ENCODE peak calls at places on chromosomes 7 and 10, in four cellular contexts. X is HepG2, A is GM12878, Z is H1. N is an unnamed sample. For H3K36me3, the result is how much of the 10 kb centered on the place peaks cover.

GRCh38 chr10:118259288-118259906 is 82.7 kb downstream of the FAM204A start:
- DNase-seq in A (no peak), X (peak), Z (no peak), N (peak)

GRCh38 chr10:13994932-13995331 is 335.8 kb downstream of the FRMD4A start:
- DNase-seq in X (no peak), Z (no peak), A (no peak), N (no peak)

GRCh38 chr10:4650572-4650971 is 175.4 kb upstream of the AKR1E2 start:
- DNase-seq in X (no peak), Z (no peak), A (no peak), N (no peak)

GRCh38 chr10:22244001-22244400 is 26.2 kb upstream of the EBLN1 start:
- DNase-seq in A (no peak), X (no peak), Z (no peak), N (no peak)

GRCh38 chr7:95476904-95477594 is 8.7 kb upstream of the ASB4 start:
- DNase-seq in Z (no peak), X (peak), A (peak), N (peak)

GRCh38 chr10:19302117-19302516 is 253.5 kb downstream of the MALRD1 start:
- DNase-seq in X (no peak), Z (no peak), A (no peak), N (no peak)

GRCh38 chr7:46320956-46321355 is 399.9 kb upstream of the IGFBP3 start:
- DNase-seq in X (no peak), Z (no peak), A (no peak), N (no peak)

GRCh38 chr10:108556176-108556575 is 1367.1 kb downstream of the XPNPEP1 start:
- DNase-seq in A (no peak), Z (no peak), X (no peak), N (no peak)

GRCh38 chr7:124101173-124101768 is 68.4 kb upstream of the TMEM229A start:
- DNase-seq in X (peak), A (no peak), Z (no peak), N (peak)

GRCh38 chr10:14356921-14357320 is 26.2 kb upstream of the FRMD4A start:
- DNase-seq in A (no peak), Z (no peak), X (no peak), N (no peak)

GRCh38 chr7:15685358-15686181 is 913 bp downstream of the MEOX2 start:
- DNase-seq in A (no peak), Z (no peak), X (no peak), N (no peak)

GRCh38 chr7:90349305-90349704 is 2.8 kb downstream of the GTPBP10 start:
- DNase-seq in A (no peak), X (peak), Z (no peak), N (no peak)

GRCh38 chr10:24950439-24950838 is 2.0 kb downstream of the PRTFDC1 start:
- DNase-seq in A (no peak), Z (no peak), X (no peak), N (no peak)

GRCh38 chr7:155979566-155979965 is 167.3 kb upstream of the SHH start:
- DNase-seq in X (no peak), Z (no peak), A (no peak), N (no peak)

GRCh38 chr7:26397786-26398435 is 106.2 kb downstream of the SNX10 start:
- DNase-seq in A (no peak), X (no peak), Z (no peak), N (no peak)

GRCh38 chr10:46062735-46063428 is 16.8 kb upstream of the MSMB start:
- DNase-seq in A (no peak), Z (no peak), X (no peak), N (no peak)

GRCh38 chr7:91657386-91658120 is 222.9 kb downstream of the MTERF1 start:
- DNase-seq in A (no peak), X (no peak), Z (no peak), N (peak)

GRCh38 chr10:71246591-71247143 is 34.3 kb downstream of the UNC5B start:
- DNase-seq in A (no peak), Z (no peak), X (no peak), N (no peak)

GRCh38 chr7:133513608-133514007 is 260.7 kb downstream of the EXOC4 start:
- DNase-seq in A (no peak), Z (no peak), X (no peak), N (no peak)

GRCh38 chr7:126993626-126994213 is 259.0 kb downstream of the GRM8 start:
- DNase-seq in A (no peak), Z (no peak), X (no peak), N (no peak)

GRCh38 chr10:113335603-113336002 is 217.2 kb upstream of the HABP2 start:
- DNase-seq in X (no peak), A (no peak), Z (no peak), N (no peak)

GRCh38 chr7:22426463-22427121 is 69.6 kb upstream of the RAPGEF5 start:
- DNase-seq in A (no peak), Z (no peak), X (no peak), N (no peak)

GRCh38 chr10:121324678-121325213 is 273.5 kb downstream of the FGFR2 start:
- DNase-seq in X (peak), Z (no peak), A (no peak), N (no peak)

GRCh38 chr7:17095001-17095574 is 203.4 kb upstream of the AHR start:
- DNase-seq in Z (no peak), X (no peak), A (no peak), N (no peak)

DNA sequence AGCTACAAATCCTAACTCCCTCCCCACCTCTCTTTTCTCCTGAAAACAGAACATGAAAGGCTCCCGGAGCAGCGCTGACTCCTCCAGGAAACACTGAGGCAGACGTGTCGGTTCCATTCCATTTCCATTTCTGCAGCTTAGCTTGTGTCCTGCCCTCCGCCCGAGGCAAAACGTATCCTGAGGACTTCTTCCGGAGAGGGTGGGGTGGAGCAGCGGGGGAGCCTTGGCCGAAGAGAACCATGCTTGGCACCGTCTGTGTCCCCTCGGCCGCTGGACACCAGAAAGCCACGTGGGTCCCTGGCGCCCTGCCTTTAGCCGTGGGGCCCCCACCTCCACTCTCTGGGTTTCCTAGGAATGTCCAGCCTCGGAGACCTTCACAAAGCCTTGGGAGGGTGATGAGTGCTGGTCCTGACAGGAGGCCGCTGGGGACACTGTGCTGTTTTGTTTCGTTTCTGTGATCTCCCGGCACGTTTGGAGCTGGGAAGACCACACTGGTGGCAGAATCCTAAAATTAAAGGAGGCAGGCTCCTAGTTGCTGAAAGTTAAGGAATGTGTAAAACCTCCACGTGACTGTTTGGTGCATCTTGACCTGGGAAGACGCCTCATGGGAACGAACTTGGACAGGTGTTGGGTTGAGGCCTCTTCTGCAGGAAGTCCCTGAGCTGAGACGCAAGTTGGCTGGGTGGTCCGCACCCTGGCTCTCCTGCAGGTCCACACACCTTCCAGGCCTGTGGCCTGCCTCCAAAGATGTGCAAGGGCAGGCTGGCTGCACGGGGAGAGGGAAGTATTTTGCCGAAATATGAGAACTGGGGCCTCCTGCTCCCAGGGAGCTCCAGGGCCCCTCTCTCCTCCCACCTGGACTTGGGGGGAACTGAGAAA is 30.4 kb downstream of the PFKFB3 start:
- DNase-seq in A (no peak), Z (no peak), X (no peak), N (no peak)
- H3K36me3 ChIP-seq in A (under half), Z (under half), X (under half), N (half or more)

GRCh38 chr7:114086491-114086905 is 167.7 kb upstream of the PPP1R3A start:
- DNase-seq in Z (no peak), A (no peak), X (no peak), N (no peak)
- H3K4me3 ChIP-seq in Z (peak), A (peak), X (peak), N (peak)

GRCh38 chr7:98755138-98755898 is 114.5 kb downstream of the TMEM130 start:
- DNase-seq in X (no peak), A (no peak), Z (no peak), N (peak)
- TF ChIP-seq SUZ12 in X (no peak), A (no peak), Z (no peak), N (no peak)

GRCh38 chr10:74249865-74250264 is 98.8 kb downstream of the ADK start:
- DNase-seq in A (no peak), Z (no peak), X (no peak), N (no peak)
- H3K36me3 ChIP-seq in A (under half), Z (under half), X (under half), N (under half)

DNA sequence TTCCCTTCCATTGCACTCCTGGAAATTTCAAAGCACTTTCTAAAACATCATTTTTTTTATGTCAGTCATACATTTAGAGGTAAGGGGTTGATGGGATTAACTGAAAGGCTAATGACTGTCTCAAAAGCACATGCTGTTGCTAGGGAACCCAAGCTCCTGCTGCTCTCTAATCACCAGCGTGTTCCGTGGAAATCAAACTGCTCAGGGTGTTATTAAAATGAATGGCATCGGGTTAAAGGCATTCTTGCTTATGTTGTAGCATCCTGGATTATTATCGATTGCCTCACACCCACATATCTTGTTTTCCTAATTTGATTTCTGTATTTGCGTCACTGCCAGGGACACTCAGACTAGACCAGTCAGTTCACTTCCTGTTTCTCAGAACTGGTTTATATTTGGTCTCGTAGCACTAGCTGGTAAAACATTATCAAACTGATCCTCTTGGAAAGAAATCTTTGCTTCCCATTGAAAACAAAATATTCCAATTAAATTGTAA is 216.5 kb upstream of the MKLN1 start:
- DNase-seq in X (no peak), A (no peak), Z (no peak), N (no peak)
- H3K4me3 ChIP-seq in X (peak), A (peak), Z (peak), N (no peak)

N was measured in NT2/D1.